ENCODE peak calls at places on chromosomes 1 and 21, in seven cellular contexts. D is neural progenitor cell; U is effector memory CD4-positive, alpha-beta T cell; Y is testis; X is GM23338; Z is left ventricle myocardium inferior; N is esophagus muscularis mucosa. G is an unnamed sample. For H3K4me1, the result is how much of the 10 kb centered on the place peaks cover.

GRCh38 chr1:206419250-206419649 is 51.0 kb upstream of the IKBKE start:
- DNase-seq in U (no peak), D (no peak), X (peak), Z (no peak), Y (no peak), N (no peak), G (no peak)

GRCh38 chr1:91660708-91661107 is 160.1 kb downstream of the CDC7 start:
- DNase-seq in Z (no peak), Y (no peak), D (no peak), U (no peak), N (no peak), X (no peak), G (no peak)

GRCh38 chr1:121538943-121539575 is 354.3 kb downstream of the SRGAP2C start:
- DNase-seq in Z (no peak), X (no peak), U (no peak), Y (no peak), N (no peak), D (no peak), G (no peak)

GRCh38 chr1:83064589-83065242 is 934.2 kb downstream of the TTLL7 start:
- DNase-seq in D (no peak), Y (no peak), Z (no peak), U (no peak), X (no peak), N (no peak), G (no peak)

GRCh38 chr1:182617075-182617429 is 12.9 kb upstream of the RGS16 start:
- DNase-seq in Y (no peak), U (no peak), D (no peak), X (no peak), N (no peak), Z (no peak), G (no peak)

GRCh38 chr1:2098301-2098698 is 48.1 kb downstream of the PRKCZ start:
- DNase-seq in Y (no peak), Z (no peak), N (no peak), U (no peak), X (no peak), D (no peak), G (peak)

GRCh38 chr1:11650331-11650991 is 3.8 kb downstream of the FBXO2 start:
- DNase-seq in Y (peak), D (peak), U (peak), N (no peak), Z (peak), X (peak), G (peak)

GRCh38 chr1:110017792-110018191 is 16.6 kb upstream of the STRIP1 start:
- DNase-seq in X (no peak), Z (no peak), Y (no peak), D (no peak), N (no peak), U (no peak), G (no peak)

GRCh38 chr1:47906009-47906432 is 91.2 kb downstream of the TRABD2B start:
- DNase-seq in N (no peak), X (no peak), D (no peak), Z (no peak), U (no peak), Y (no peak), G (no peak)

GRCh38 chr21:41419921-41420862 is 5.8 kb upstream of the MX1 start:
- DNase-seq in X (peak), N (peak), Z (peak), D (peak), U (peak), Y (peak), G (peak)

GRCh38 chr21:42474043-42474831 is 21.8 kb downstream of the RSPH1 start:
- DNase-seq in D (no peak), Y (no peak), N (no peak), Z (no peak), U (no peak), X (peak), G (no peak)

GRCh38 chr1:246760426-246761347 is 36.5 kb downstream of the SCCPDH start:
- DNase-seq in X (no peak), D (no peak), N (no peak), U (no peak), Z (no peak), Y (no peak), G (no peak)

GRCh38 chr1:93179886-93180722 is at the start of gene TMED5:
- DNase-seq in X (peak), Y (peak), Z (peak), U (peak), N (peak), D (peak), G (peak)

GRCh38 chr1:231584117-231584516 is 42.5 kb upstream of the DISC1 start:
- DNase-seq in D (no peak), Y (peak), X (no peak), U (no peak), Z (no peak), N (no peak), G (no peak)

GRCh38 chr1:64755356-64755755 is 10.5 kb downstream of the RAVER2 start:
- DNase-seq in X (no peak), D (no peak), N (no peak), U (no peak), Y (no peak), Z (no peak), G (no peak)

GRCh38 chr1:33410091-33410701 is 20.7 kb downstream of the PHC2 start:
- DNase-seq in U (no peak), Z (no peak), D (peak), Y (no peak), X (peak), N (no peak), G (peak)

GRCh38 chr1:32764826-32765545 is 52.2 kb downstream of the YARS1 start:
- DNase-seq in N (no peak), X (no peak), Y (no peak), D (no peak), Z (no peak), U (no peak), G (no peak)

GRCh38 chr1:112957133-112957812 is 1.3 kb upstream of the SLC16A1 start:
- DNase-seq in N (no peak), U (no peak), Y (peak), X (peak), D (peak), Z (no peak), G (no peak)

GRCh38 chr1:226647719-226648118 is 91.4 kb downstream of the ITPKB start:
- DNase-seq in Y (no peak), N (no peak), X (no peak), D (no peak), Z (no peak), U (no peak), G (peak)

GRCh38 chr1:204172404-204173049 is 6.4 kb upstream of the REN start:
- DNase-seq in X (no peak), N (no peak), D (no peak), Y (no peak), U (no peak), Z (no peak), G (no peak)

GRCh38 chr1:43352351-43352705 is 6.5 kb upstream of the CDC20 start:
- DNase-seq in U (no peak), X (no peak), Y (no peak), N (no peak), Z (no peak), D (no peak), G (no peak)

GRCh38 chr1:56137090-56137489 is 442.3 kb downstream of the PLPP3 start:
- DNase-seq in X (no peak), D (no peak), Z (no peak), U (no peak), N (no peak), Y (no peak), G (no peak)

GRCh38 chr1:203638914-203639313 is 12.3 kb downstream of the ATP2B4 start:
- DNase-seq in Z (peak), D (no peak), U (no peak), Y (no peak), N (no peak), X (no peak), G (no peak)

GRCh38 chr1:61435226-61435625 is 289.7 kb downstream of the TM2D1 start:
- DNase-seq in N (no peak), D (no peak), Y (no peak), U (no peak), Z (no peak), X (no peak), G (no peak)

GRCh38 chr1:77972080-77972479 is 6.8 kb downstream of the FUBP1 start:
- DNase-seq in Y (no peak), D (no peak), Z (no peak), U (no peak), X (peak), N (no peak), G (no peak)

GRCh38 chr21:27796106-27796505 is 829.2 kb upstream of the ADAMTS5 start:
- DNase-seq in D (peak), U (no peak), Y (no peak), Z (no peak), X (peak), N (no peak), G (no peak)

GRCh38 chr1:56524263-56524662 is 55.1 kb downstream of the PLPP3 start:
- DNase-seq in Y (no peak), X (no peak), N (no peak), Z (no peak), D (no peak), U (no peak), G (no peak)

GRCh38 chr1:160657477-160657820 is 10.6 kb upstream of the SLAMF1 start:
- DNase-seq in D (no peak), Z (no peak), Y (no peak), N (no peak), U (no peak), X (no peak), G (no peak)

GRCh38 chr1:167683641-167684502 is 37.9 kb upstream of the MPZL1 start:
- DNase-seq in D (peak), N (no peak), X (peak), U (no peak), Z (peak), Y (no peak), G (peak)

GRCh38 chr1:43519287-43519686 is 11.4 kb upstream of the PTPRF start:
- DNase-seq in D (no peak), U (no peak), Z (no peak), N (no peak), X (no peak), Y (no peak), G (no peak)

GRCh38 chr1:214702561-214702960 is 99.6 kb downstream of the CENPF start:
- DNase-seq in Z (no peak), N (no peak), U (no peak), Y (no peak), X (no peak), D (no peak), G (no peak)

GRCh38 chr1:225427249-225428065 is at the start of gene LBR:
- DNase-seq in Y (peak), Z (peak), U (no peak), X (peak), N (no peak), D (peak), G (peak)

GRCh38 chr21:46366091-46366490 is 42.1 kb downstream of the PCNT start:
- DNase-seq in N (no peak), X (no peak), Z (no peak), U (no peak), D (no peak), Y (no peak), G (no peak)

GRCh38 chr1:94714152-94714551 is 106.0 kb upstream of the SLC44A3 start:
- DNase-seq in N (peak), Y (no peak), Z (no peak), D (no peak), X (no peak), U (no peak), G (no peak)

GRCh38 chr1:226975259-226975908 is 35.3 kb downstream of the COQ8A start:
- DNase-seq in Y (peak), Z (peak), N (no peak), U (no peak), D (peak), X (no peak), G (peak)

DNA sequence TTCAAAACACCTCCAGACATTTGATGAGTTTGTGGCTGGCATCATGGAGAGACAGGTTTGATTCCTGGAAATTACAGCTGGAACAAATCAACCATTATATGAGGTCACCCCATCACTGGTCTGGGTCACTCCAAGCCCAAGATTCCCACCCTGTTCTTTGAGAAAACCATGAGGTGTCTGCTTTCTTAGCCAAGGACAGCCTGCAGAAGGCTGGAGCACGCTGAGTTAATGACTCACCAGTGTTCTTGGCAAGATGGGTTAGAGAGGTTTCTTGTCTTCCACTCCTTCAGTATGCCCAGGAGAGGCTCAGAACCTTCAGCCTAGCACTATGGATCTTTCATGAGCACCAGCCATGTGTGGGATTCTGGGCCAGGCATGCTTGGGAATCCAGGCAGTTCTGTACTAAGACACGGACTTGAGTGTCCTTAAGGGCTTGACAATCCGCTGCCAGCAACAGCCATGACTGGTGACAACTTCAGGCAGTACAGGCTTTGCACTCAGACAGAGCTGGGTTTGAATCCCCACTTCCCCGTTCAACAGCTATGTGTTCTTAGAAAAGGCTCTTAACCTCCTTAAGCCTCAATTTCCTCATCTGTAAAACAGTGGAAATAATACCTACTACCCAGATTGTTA is 43.9 kb downstream of the GRHL3 start:
- DNase-seq in Z (no peak), Y (no peak), N (no peak), D (no peak), U (no peak), X (no peak), G (no peak)
- H3K27ac ChIP-seq in Z (no peak), Y (no peak), N (peak), D (no peak), U (no peak), X (no peak), G (no peak)

GRCh38 chr1:221961532-221962292 is 219.8 kb upstream of the DUSP10 start:
- DNase-seq in Y (peak), N (no peak), X (no peak), Z (no peak), U (no peak), D (no peak), G (no peak)
- H3K4me1 ChIP-seq in Y (under half), N (under half), X (under half), Z (under half), U (under half), D (under half), G (under half)

GRCh38 chr1:201828451-201828819 is 522 bp upstream of the IPO9 start:
- DNase-seq in D (no peak), U (no peak), Z (no peak), Y (no peak), N (no peak), X (no peak), G (no peak)

GRCh38 chr1:201834621-201835020 is 5.7 kb downstream of the IPO9 start:
- DNase-seq in N (peak), U (no peak), Y (no peak), D (no peak), Z (no peak), X (no peak), G (no peak)

GRCh38 chr1:201828820-201829774 is at the start of gene IPO9:
- DNase-seq in X (peak), Z (peak), U (peak), Y (peak), D (peak), N (peak), G (peak)

GRCh38 chr1:201827321-201828281 is 1.4 kb upstream of the IPO9 start:
- DNase-seq in X (no peak), N (no peak), Y (no peak), Z (no peak), D (no peak), U (no peak), G (no peak)

GRCh38 chr1:201831371-201831770 is 2.4 kb downstream of the IPO9 start:
- DNase-seq in D (no peak), U (no peak), Y (no peak), Z (no peak), N (peak), X (no peak), G (no peak)
- H3K4me3 ChIP-seq in D (peak), U (no peak), Y (no peak), Z (no peak), N (no peak), X (peak), G (no peak)

DNA sequence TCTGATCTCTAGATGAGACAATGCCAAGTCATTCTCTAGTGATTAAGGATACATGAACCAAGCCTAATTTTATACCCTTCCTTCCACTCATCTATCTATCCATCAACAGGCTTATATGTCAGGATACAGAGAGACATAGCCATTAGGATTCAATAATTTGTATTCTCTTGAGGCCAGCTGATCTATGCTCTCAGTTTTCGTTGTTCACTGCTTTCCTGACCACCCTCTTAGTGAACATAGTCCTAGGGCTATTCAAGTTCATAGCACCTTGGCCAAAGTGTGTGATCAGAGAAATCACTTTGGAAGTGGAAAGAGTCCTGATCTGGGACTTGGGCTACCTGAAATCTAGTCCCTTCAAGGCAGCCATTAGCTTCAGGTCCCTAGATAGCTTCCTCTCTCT is 4.2 kb upstream of the KPRP start:
- DNase-seq in U (no peak), Y (no peak), D (no peak), Z (no peak), N (no peak), X (no peak), G (no peak)
- H3K27ac ChIP-seq in U (no peak), Y (no peak), D (no peak), Z (no peak), N (no peak), X (no peak), G (no peak)

GRCh38 chr1:40036574-40036973 is 4.0 kb upstream of the CAP1 start:
- DNase-seq in Y (peak), N (no peak), D (no peak), Z (peak), X (no peak), U (no peak), G (peak)

GRCh38 chr1:40039757-40040510 is 595 bp upstream of the CAP1 start:
- DNase-seq in N (peak), Z (peak), D (peak), X (peak), U (peak), Y (peak), G (peak)

GRCh38 chr1:40039245-40039756 is 1.2 kb upstream of the CAP1 start:
- DNase-seq in Z (no peak), U (no peak), X (no peak), D (no peak), N (no peak), Y (peak), G (no peak)

GRCh38 chr1:40040511-40041465 is at the start of gene CAP1:
- DNase-seq in X (peak), N (peak), Z (peak), D (peak), Y (peak), U (peak), G (peak)

DNA sequence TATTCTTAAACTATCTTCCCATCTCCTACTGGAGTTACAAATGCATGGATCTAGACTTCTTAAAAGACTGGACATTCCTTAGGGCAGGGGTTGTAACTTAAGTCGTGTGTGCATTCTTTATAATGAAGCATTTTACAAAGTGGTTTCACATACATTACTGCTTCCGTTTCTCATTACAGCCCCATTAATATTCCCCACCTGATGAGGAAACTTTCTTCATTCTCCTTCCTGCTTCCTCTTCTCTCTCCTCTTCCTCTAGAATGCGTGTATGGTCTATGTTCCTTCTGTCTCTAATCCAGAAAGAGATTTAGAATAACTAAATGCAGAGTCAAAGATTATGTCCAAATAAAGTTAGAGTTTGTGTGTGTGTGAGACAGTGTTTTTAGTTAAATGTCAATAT is 1.8 kb upstream of the CAP1 start:
- DNase-seq in X (no peak), D (no peak), Z (no peak), U (no peak), N (no peak), Y (no peak), G (peak)
- H3K4me1 ChIP-seq in X (under half), D (under half), Z (half or more), U (under half), N (half or more), Y (half or more), G (under half)

DNA sequence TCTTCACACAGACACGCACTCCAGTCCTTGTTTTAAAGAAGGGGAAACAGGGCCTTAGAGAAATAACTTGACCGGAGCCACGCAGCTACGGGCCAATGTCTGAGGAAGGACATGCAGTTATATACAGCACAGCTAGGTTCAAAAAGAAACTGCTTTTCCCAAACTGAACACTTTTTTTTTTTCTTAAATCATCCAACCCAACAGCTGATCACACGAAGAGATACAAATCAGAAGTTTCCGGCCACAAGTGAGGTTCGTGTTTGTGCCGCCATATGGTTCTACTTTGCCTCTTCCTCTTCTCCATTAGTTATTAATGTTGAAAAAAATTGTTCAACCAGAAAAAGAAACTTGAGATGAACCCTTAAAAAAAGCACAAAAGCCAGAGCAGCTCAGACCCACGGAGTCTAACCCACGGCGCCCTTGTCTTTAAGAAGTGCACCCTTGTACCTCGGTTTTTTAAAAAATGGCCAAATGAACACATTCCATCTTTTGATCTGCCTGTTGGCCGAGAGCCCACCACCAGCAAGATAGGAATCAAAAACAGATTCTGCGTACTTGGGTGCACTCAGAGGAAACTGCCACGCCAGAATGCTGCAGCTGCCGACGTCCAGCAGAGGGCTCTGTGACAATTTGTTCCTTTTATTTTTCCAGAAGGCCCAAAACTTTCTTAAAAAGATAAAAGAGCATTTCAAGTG is 78.9 kb downstream of the SLC66A1 start:
- DNase-seq in D (peak), X (peak), Y (peak), U (peak), Z (peak), N (peak), G (peak)
- H3K4me3 ChIP-seq in D (no peak), X (no peak), Y (no peak), U (peak), Z (peak), N (peak), G (no peak)

DNA sequence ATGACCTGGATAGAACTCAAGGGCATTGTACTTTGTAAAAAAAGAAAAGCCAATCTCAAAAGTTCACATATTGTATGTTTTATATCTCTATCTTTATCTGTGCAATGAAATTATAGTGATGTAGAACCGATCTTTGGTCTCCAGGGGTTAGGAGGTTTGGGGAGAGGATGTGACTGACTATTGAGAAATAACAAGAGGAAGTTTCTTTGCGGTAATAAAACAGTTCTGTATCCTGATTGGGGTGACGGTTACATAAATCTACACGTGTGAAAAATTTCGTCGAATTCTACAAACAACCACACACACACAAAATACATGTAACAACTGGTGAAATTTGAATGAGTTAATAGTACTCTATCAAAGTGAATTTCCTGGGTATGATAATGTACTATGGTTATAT is 10.6 kb upstream of the OR2T33 start:
- DNase-seq in N (no peak), U (no peak), D (no peak), X (no peak), Y (no peak), Z (no peak), G (no peak)
- H3K27ac ChIP-seq in N (no peak), U (no peak), D (no peak), X (no peak), Y (no peak), Z (no peak), G (no peak)

GRCh38 chr1:169049258-169049936 is 57.1 kb upstream of the ATP1B1 start:
- DNase-seq in Z (no peak), N (peak), X (no peak), Y (no peak), D (no peak), U (no peak), G (no peak)
- H3K4me1 ChIP-seq in Z (under half), N (under half), X (under half), Y (under half), D (under half), U (under half), G (under half)

G was measured in aorta.